ENCODE peak calls at places on chromosomes 1 and 21, in nine cellular contexts. E is PC-3, P is ovary, D is H9, Y is ascending aorta, T is uterus, Q is stomach, H is NT2/D1, U is BE2C. R is an unnamed sample.

GRCh38 chr1:20164694-20165202 is 21.1 kb upstream of the UBXN10 start:
- DNase-seq in E (no peak), P (no peak), D (no peak), Y (no peak), T (no peak), Q (no peak), H (no peak), U (no peak), R (no peak)

GRCh38 chr1:23591460-23592208 is 32.3 kb upstream of the ID3 start:
- DNase-seq in E (no peak), P (no peak), D (no peak), Y (no peak), T (no peak), Q (no peak), H (no peak), U (no peak), R (no peak)

GRCh38 chr1:220741825-220742224 is 6.3 kb upstream of the MTARC2 start:
- DNase-seq in E (no peak), P (no peak), D (no peak), Y (no peak), T (no peak), Q (no peak), H (no peak), U (no peak), R (no peak)

GRCh38 chr1:170410391-170411146 is 121.4 kb upstream of the GORAB start:
- DNase-seq in E (peak; percentile 46), P (no peak), D (no peak), Y (no peak), T (peak; percentile 23), Q (no peak), H (no peak), U (no peak), R (no peak)

GRCh38 chr1:228059536-228060457 is 22.7 kb upstream of the ARF1 start:
- DNase-seq in E (peak; percentile 94), P (peak; percentile 47), D (peak; percentile 100), Y (no peak), T (no peak), Q (peak; percentile 100), H (peak; percentile 87), U (peak; percentile 81), R (peak; percentile 14)

GRCh38 chr1:94773931-94774422 is 46.2 kb upstream of the SLC44A3 start:
- DNase-seq in E (peak; percentile 51), P (no peak), D (no peak), Y (no peak), T (no peak), Q (no peak), H (no peak), U (no peak), R (no peak)

GRCh38 chr1:117570988-117571409 is 34.8 kb upstream of the TENT5C start:
- DNase-seq in E (peak; percentile 83), P (no peak), D (peak; percentile 52), Y (no peak), T (peak; percentile 7), Q (peak; percentile 76), H (no peak), U (no peak), R (no peak)

GRCh38 chr21:31557421-31557955 is 102.0 kb upstream of the SOD1 start:
- DNase-seq in E (no peak), P (peak; percentile 33), D (peak; percentile 68), Y (no peak), T (no peak), Q (peak; percentile 26), H (no peak), U (peak; percentile 30), R (no peak)

GRCh38 chr21:34511787-34512451 is at the start of gene KCNE1:
- DNase-seq in E (no peak), P (no peak), D (no peak), Y (peak; percentile 47), T (no peak), Q (no peak), H (no peak), U (no peak), R (no peak)

GRCh38 chr21:42148097-42148496 is 70.8 kb upstream of the ABCG1 start:
- DNase-seq in E (no peak), P (no peak), D (no peak), Y (no peak), T (no peak), Q (no peak), H (no peak), U (no peak), R (no peak)

GRCh38 chr1:205971082-205971481 is 27.8 kb upstream of the SLC26A9 start:
- DNase-seq in E (no peak), P (no peak), D (no peak), Y (no peak), T (no peak), Q (no peak), H (no peak), U (no peak), R (no peak)

GRCh38 chr1:22641906-22642636 is 1.4 kb upstream of the C1QC start:
- DNase-seq in E (peak; percentile 69), P (peak; percentile 92), D (peak; percentile 81), Y (no peak), T (peak; percentile 73), Q (peak; percentile 88), H (peak; percentile 27), U (peak; percentile 75), R (peak; percentile 36)

DNA sequence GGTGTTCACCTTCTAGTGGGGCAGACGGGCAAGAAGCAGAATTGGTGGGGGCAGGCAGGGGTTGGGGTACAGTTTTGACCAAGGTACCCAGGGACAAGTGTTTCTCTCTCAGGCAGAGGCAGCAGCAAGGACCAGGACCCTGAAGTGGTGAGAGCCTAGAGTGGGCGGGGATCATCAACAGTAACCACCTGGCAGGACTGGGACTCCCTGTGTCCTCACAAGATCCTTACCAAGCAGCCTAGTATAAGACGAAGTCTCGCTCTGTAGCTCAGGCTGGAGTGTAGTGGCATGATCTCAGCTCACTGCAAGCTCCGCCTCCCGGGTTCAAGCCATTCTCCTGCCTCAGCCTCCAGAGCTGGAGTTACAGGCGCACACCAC is 3.2 kb upstream of the NADK start:
- DNase-seq in E (no peak), P (no peak), D (peak; percentile 42), Y (no peak), T (no peak), Q (no peak), H (no peak), U (no peak), R (no peak)
- H3K4me1 ChIP-seq in E (peaks cover 36% of the 10 kb centered on the region), P (peaks cover 39% of the 10 kb centered on the region), D (peaks cover 18% of the 10 kb centered on the region), Y (peaks cover 44% of the 10 kb centered on the region), T (no peaks in the 10 kb centered on the region), Q (peaks cover 68% of the 10 kb centered on the region), H (peaks cover 24% of the 10 kb centered on the region), U (peaks cover 22% of the 10 kb centered on the region), R (peaks cover 30% of the 10 kb centered on the region)

GRCh38 chr1:2943686-2944260 is 77.5 kb upstream of the ACTRT2 start:
- DNase-seq in E (no peak), P (no peak), D (no peak), Y (no peak), T (no peak), Q (no peak), H (no peak), U (no peak), R (no peak)

GRCh38 chr1:2940178-2940577 is 81.1 kb upstream of the ACTRT2 start:
- DNase-seq in E (no peak), P (no peak), D (no peak), Y (no peak), T (no peak), Q (no peak), H (no peak), U (no peak), R (no peak)

GRCh38 chr1:2941040-2941439 is 80.2 kb upstream of the ACTRT2 start:
- DNase-seq in E (no peak), P (no peak), D (no peak), Y (no peak), T (no peak), Q (no peak), H (no peak), U (no peak), R (no peak)

GRCh38 chr1:2942410-2942809 is 78.9 kb upstream of the ACTRT2 start:
- DNase-seq in E (no peak), P (no peak), D (no peak), Y (no peak), T (no peak), Q (no peak), H (no peak), U (no peak), R (no peak)

DNA sequence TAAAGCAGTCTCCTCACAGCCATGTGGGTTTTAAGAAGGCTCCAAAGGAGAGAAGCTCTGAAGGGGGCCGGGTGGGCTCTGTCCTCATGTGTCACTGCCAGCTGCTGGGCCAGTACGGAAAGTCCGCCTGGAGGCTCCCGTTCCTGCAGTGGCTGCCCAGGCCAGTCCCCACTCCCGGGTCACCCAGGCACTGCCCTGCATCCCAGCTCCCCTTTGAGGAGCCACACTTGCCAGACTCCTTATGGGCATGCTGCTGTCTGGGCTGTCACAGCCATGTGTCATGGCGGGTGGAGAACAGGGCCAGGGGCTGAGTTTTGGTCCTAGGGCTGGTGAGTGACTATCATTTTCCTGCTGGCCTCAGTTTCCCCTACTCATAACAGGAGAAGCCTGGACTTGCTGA is 79.4 kb upstream of the ACTRT2 start:
- DNase-seq in E (no peak), P (no peak), D (no peak), Y (no peak), T (no peak), Q (no peak), H (no peak), U (no peak), R (no peak)
- H3K9me3 ChIP-seq in E (no peaks in the 10 kb centered on the region), P (peaks cover 14% of the 10 kb centered on the region), D (peaks cover 89% of the 10 kb centered on the region), Y (peaks cover 13% of the 10 kb centered on the region), T (no peaks in the 10 kb centered on the region), Q (peaks cover 29% of the 10 kb centered on the region), H (no peaks in the 10 kb centered on the region), U (no peaks in the 10 kb centered on the region), R (peaks cover 3% of the 10 kb centered on the region)

GRCh38 chr1:110672753-110673108 is 2.0 kb downstream of the KCNA3 start:
- DNase-seq in E (no peak), P (no peak), D (no peak), Y (no peak), T (no peak), Q (no peak), H (no peak), U (no peak), R (no peak)
- H3K27me3 ChIP-seq in E (peaks cover 33% of the 10 kb centered on the region), P (no peaks in the 10 kb centered on the region), D (peaks cover 30% of the 10 kb centered on the region), Y (peaks cover 25% of the 10 kb centered on the region), T (no peaks in the 10 kb centered on the region), Q (peaks cover 32% of the 10 kb centered on the region), H (peaks cover 55% of the 10 kb centered on the region), U (peaks cover 49% of the 10 kb centered on the region), R (peaks cover 31% of the 10 kb centered on the region)

GRCh38 chr1:193219391-193219790 is 33.0 kb upstream of the B3GALT2 start:
- DNase-seq in E (no peak), P (no peak), D (no peak), Y (no peak), T (no peak), Q (no peak), H (no peak), U (no peak), R (no peak)
- H3K4me1 ChIP-seq in E (no peaks in the 10 kb centered on the region), P (no peaks in the 10 kb centered on the region), D (peaks cover 4% of the 10 kb centered on the region), Y (no peaks in the 10 kb centered on the region), T (no peaks in the 10 kb centered on the region), Q (no peaks in the 10 kb centered on the region), H (no peaks in the 10 kb centered on the region), U (no peaks in the 10 kb centered on the region), R (peaks cover 6% of the 10 kb centered on the region)

DNA sequence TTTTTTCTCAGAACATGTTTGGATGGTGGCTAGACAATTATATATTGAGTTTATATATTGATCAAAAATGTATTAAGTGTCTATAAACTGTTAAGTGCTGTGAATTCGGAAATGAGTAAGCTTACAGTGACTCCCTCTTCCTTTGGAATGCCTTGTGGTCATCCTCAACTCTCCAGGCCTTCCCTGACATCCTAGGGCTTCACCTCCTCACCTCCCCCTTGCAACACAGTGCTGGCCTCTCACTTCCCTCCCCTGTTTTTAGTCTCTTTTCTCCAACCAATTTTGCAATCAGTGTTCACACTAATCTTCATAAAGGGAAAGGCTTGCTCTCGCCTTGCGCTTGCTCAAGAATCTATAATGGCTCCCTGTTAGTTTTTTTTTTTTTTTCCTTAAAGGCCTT is 95.1 kb upstream of the C1orf21 start:
- DNase-seq in E (peak; percentile 2), P (no peak), D (no peak), Y (no peak), T (no peak), Q (no peak), H (no peak), U (no peak), R (no peak)
- H3K9me3 ChIP-seq in E (no peaks in the 10 kb centered on the region), P (peaks cover 4% of the 10 kb centered on the region), D (peaks cover 29% of the 10 kb centered on the region), Y (no peaks in the 10 kb centered on the region), T (no peaks in the 10 kb centered on the region), Q (no peaks in the 10 kb centered on the region), H (peaks cover 36% of the 10 kb centered on the region), U (peaks cover 8% of the 10 kb centered on the region), R (peaks cover 4% of the 10 kb centered on the region)